ENCODE peak calls at places on chromosomes 11 and 22, in eight cellular contexts. M, K, G, F, Z, B, A and Q are unnamed samples.

GRCh38 chr11:129701706-129702105 is 113.9 kb upstream of the TMEM45B start:
- DNase-seq in Z (no peak), B (no peak), K (no peak), G (no peak), F (no peak), A (no peak), M (no peak), Q (no peak)

GRCh38 chr22:24156146-24156914 is 25.0 kb upstream of the SUSD2 start:
- DNase-seq in Z (peak; percentile 62), M (no peak), F (peak; percentile 50), G (peak; percentile 55), A (peak; percentile 73), K (peak; percentile 88), B (peak; percentile 75), Q (no peak)

GRCh38 chr22:36383110-36383581 is 4.6 kb downstream of the MYH9 start:
- DNase-seq in F (no peak), M (no peak), G (peak; percentile 61), K (peak; percentile 56), Z (peak; percentile 90), A (peak; percentile 72), B (no peak), Q (no peak)

GRCh38 chr11:8263109-8263768 is 439 bp downstream of the LMO1 start:
- DNase-seq in M (no peak), A (no peak), B (no peak), Z (peak; percentile 19), F (no peak), K (no peak), G (no peak), Q (no peak)

GRCh38 chr11:66883021-66883968 is 26.4 kb downstream of the LRFN4 start:
- DNase-seq in K (peak; percentile 68), B (peak; percentile 57), M (peak; percentile 82), A (peak; percentile 70), Z (peak; percentile 77), G (no peak), F (peak; percentile 63), Q (peak; percentile 61)

GRCh38 chr22:35421121-35421520 is 21.2 kb downstream of the MCM5 start:
- DNase-seq in K (no peak), M (no peak), F (no peak), B (no peak), A (no peak), G (no peak), Z (no peak), Q (no peak)

GRCh38 chr11:35651263-35651662 is 11.3 kb upstream of the TRIM44 start:
- DNase-seq in Z (no peak), M (no peak), K (no peak), G (no peak), A (no peak), F (no peak), B (no peak), Q (no peak)

GRCh38 chr22:17824452-17824851 is 50.2 kb upstream of the BID start:
- DNase-seq in F (no peak), B (no peak), K (no peak), A (no peak), M (no peak), Z (no peak), G (no peak), Q (no peak)

GRCh38 chr11:98564881-98565280 is 455.9 kb upstream of the CNTN5 start:
- DNase-seq in K (no peak), A (no peak), M (no peak), F (no peak), Z (no peak), G (no peak), B (no peak), Q (no peak)

GRCh38 chr11:71447791-71448256 is 369 bp downstream of the DHCR7 start:
- DNase-seq in A (peak; percentile 49), F (peak; percentile 23), B (peak; percentile 33), K (peak; percentile 65), Z (peak; percentile 26), G (peak; percentile 16), M (no peak), Q (peak; percentile 44)

GRCh38 chr11:8757047-8757446 is 74.5 kb downstream of the RPL27A start:
- DNase-seq in K (no peak), B (no peak), M (no peak), A (no peak), G (no peak), F (no peak), Z (peak; percentile 62), Q (no peak)

GRCh38 chr11:112318193-112318592 is 57.5 kb upstream of the PLET1 start:
- DNase-seq in K (no peak), B (peak; percentile 70), G (no peak), M (peak; percentile 75), Z (peak; percentile 95), F (no peak), A (no peak), Q (no peak)

GRCh38 chr11:121494355-121495099 is 41.8 kb upstream of the SORL1-AS1 start:
- DNase-seq in F (peak; percentile 48), K (peak; percentile 39), G (no peak), B (no peak), A (no peak), Z (no peak), M (no peak), Q (no peak)

GRCh38 chr11:18633256-18634139 is 644 bp downstream of the SPTY2D1 start:
- DNase-seq in K (peak; percentile 30), A (peak; percentile 35), B (no peak), M (no peak), Z (peak; percentile 42), F (peak; percentile 13), G (no peak), Q (no peak)

GRCh38 chr22:46089426-46090041 is 60.8 kb upstream of the PPARA start:
- DNase-seq in B (no peak), K (no peak), G (no peak), Z (no peak), A (no peak), M (no peak), F (no peak), Q (no peak)

GRCh38 chr22:35766654-35767580 is 49.2 kb downstream of the APOL5 start:
- DNase-seq in G (no peak), K (no peak), A (no peak), Z (no peak), F (no peak), M (no peak), B (no peak), Q (no peak)